ENCODE peak calls at places on chromosomes 11 and 22, in ten cellular contexts. M is T1000; E is activated CD4-positive, alpha-beta T cell treated with anti-CD3 and anti-CD28 coated beads, Interleukin-2, amount 10 ng/mL, durations not matched to agents 7 days and 5 days; T is HS-27A; L is small intestine; J is stimulated activated CD4-positive, alpha-beta T cell treated with anti-CD3 and anti-CD28 coated beads, Interleukin-1b, Interleukin-23, amount 100 ng/mL, for 1 hour; Y is G401; Z is caudate nucleus; O is ELR; B is iris pigment epithelial cell. A is an unnamed sample.

GRCh38 chr22:32396255-32396654 is 15.8 kb downstream of the RTCB start:
- DNase-seq in M (no peak), E (no peak), T (no peak), L (no peak), J (no peak), Y (no peak), Z (no peak), O (no peak), B (no peak), A (no peak)

GRCh38 chr22:37623075-37624016 is 14.7 kb downstream of the GGA1 start:
- DNase-seq in M (peak; percentile 39), E (peak; percentile 79), T (no peak), L (peak; percentile 58), J (peak; percentile 61), Y (peak; percentile 59), Z (peak; percentile 10), O (peak; percentile 68), B (no peak), A (peak; percentile 36)

GRCh38 chr22:22894740-22895731 is 7.4 kb downstream of the IGLL5 start:
- DNase-seq in M (no peak), E (no peak), T (no peak), L (no peak), J (no peak), Y (no peak), Z (no peak), O (no peak), B (no peak), A (no peak)

GRCh38 chr11:85643255-85643654 is 4.5 kb upstream of the TMEM126A start:
- DNase-seq in M (no peak), E (no peak), T (no peak), L (peak; percentile 59), J (no peak), Y (no peak), Z (no peak), O (no peak), B (peak; percentile 11), A (no peak)

GRCh38 chr11:113401718-113402117 is 14.1 kb downstream of the ANKK1 start:
- DNase-seq in M (no peak), E (no peak), T (peak; percentile 15), L (peak; percentile 69), J (no peak), Y (peak; percentile 94), Z (no peak), O (no peak), B (no peak), A (no peak)

GRCh38 chr22:49659281-49659923 is 168.3 kb downstream of the BRD1 start:
- DNase-seq in M (no peak), E (no peak), T (no peak), L (no peak), J (no peak), Y (no peak), Z (no peak), O (no peak), B (no peak), A (no peak)

GRCh38 chr11:132685174-132685611 is 847.1 kb downstream of the OPCML start:
- DNase-seq in M (no peak), E (no peak), T (peak; percentile 23), L (peak; percentile 17), J (no peak), Y (no peak), Z (no peak), O (peak; percentile 84), B (peak; percentile 71), A (peak; percentile 68)

GRCh38 chr11:120912504-120912903 is 111.4 kb upstream of the TBCEL start:
- DNase-seq in M (no peak), E (no peak), T (no peak), L (peak; percentile 35), J (no peak), Y (peak; percentile 17), Z (no peak), O (peak; percentile 52), B (peak; percentile 65), A (peak; percentile 27)

GRCh38 chr11:131904756-131905155 is 534.3 kb downstream of the NTM start:
- DNase-seq in M (no peak), E (no peak), T (no peak), L (no peak), J (no peak), Y (peak; percentile 74), Z (no peak), O (peak; percentile 8), B (peak; percentile 56), A (peak; percentile 96)

GRCh38 chr11:89235976-89236375 is 58.3 kb downstream of the TYR start:
- DNase-seq in M (no peak), E (no peak), T (no peak), L (no peak), J (no peak), Y (no peak), Z (no peak), O (no peak), B (peak; percentile 1), A (peak; percentile 20)

GRCh38 chr11:72229925-72230763 is 5.6 kb downstream of the INPPL1 start:
- DNase-seq in M (no peak), E (no peak), T (no peak), L (no peak), J (no peak), Y (no peak), Z (no peak), O (no peak), B (no peak), A (no peak)

GRCh38 chr22:21443057-21443734 is 24.0 kb upstream of the TMEM191C start:
- DNase-seq in M (no peak), E (peak; percentile 3), T (no peak), L (no peak), J (no peak), Y (no peak), Z (no peak), O (no peak), B (no peak), A (no peak)

GRCh38 chr11:82864268-82864667 is 36.0 kb downstream of the PRCP start:
- DNase-seq in M (no peak), E (peak; percentile 31), T (peak; percentile 43), L (peak; percentile 55), J (no peak), Y (peak; percentile 38), Z (peak; percentile 13), O (peak; percentile 81), B (peak; percentile 83), A (peak; percentile 36)

GRCh38 chr22:30336752-30337460 is 10.2 kb upstream of the TBC1D10A start:
- DNase-seq in M (no peak), E (no peak), T (no peak), L (no peak), J (no peak), Y (peak; percentile 94), Z (no peak), O (no peak), B (no peak), A (no peak)

GRCh38 chr11:59756496-59756840 is 1.3 kb downstream of the STX3 start:
- DNase-seq in M (no peak), E (no peak), T (no peak), L (no peak), J (no peak), Y (peak; percentile 19), Z (no peak), O (peak; percentile 69), B (no peak), A (no peak)

GRCh38 chr11:46055371-46055770 is 65.9 kb downstream of the PHF21A start:
- DNase-seq in M (peak; percentile 44), E (no peak), T (no peak), L (peak; percentile 28), J (no peak), Y (no peak), Z (no peak), O (peak; percentile 52), B (peak; percentile 63), A (peak; percentile 50)

GRCh38 chr11:58615556-58615955 is 6.9 kb upstream of the CNTF start:
- DNase-seq in M (no peak), E (no peak), T (no peak), L (no peak), J (no peak), Y (no peak), Z (no peak), O (no peak), B (no peak), A (no peak)

GRCh38 chr22:46070215-46070721 is 80.1 kb upstream of the PPARA start:
- DNase-seq in M (no peak), E (peak; percentile 26), T (peak; percentile 41), L (peak; percentile 79), J (no peak), Y (no peak), Z (no peak), O (peak; percentile 77), B (peak; percentile 47), A (no peak)

GRCh38 chr11:113034591-113034990 is 73.4 kb downstream of the NCAM1 start:
- DNase-seq in M (no peak), E (no peak), T (no peak), L (no peak), J (no peak), Y (no peak), Z (no peak), O (no peak), B (no peak), A (no peak)

GRCh38 chr11:80632156-80632555 is 1191.3 kb upstream of the TENM4 start:
- DNase-seq in M (no peak), E (no peak), T (no peak), L (no peak), J (no peak), Y (no peak), Z (no peak), O (no peak), B (no peak), A (no peak)

GRCh38 chr11:1280116-1281035 is 29.1 kb downstream of the TOLLIP start:
- DNase-seq in M (no peak), E (no peak), T (no peak), L (no peak), J (no peak), Y (peak; percentile 72), Z (no peak), O (no peak), B (no peak), A (no peak)

GRCh38 chr11:48169259-48169658 is 47.4 kb upstream of the OR4B1 start:
- DNase-seq in M (no peak), E (no peak), T (no peak), L (no peak), J (no peak), Y (no peak), Z (no peak), O (no peak), B (no peak), A (no peak)

GRCh38 chr22:43811777-43812148 is 342 bp downstream of the EFCAB6 start:
- DNase-seq in M (no peak), E (peak; percentile 13), T (no peak), L (peak; percentile 25), J (no peak), Y (no peak), Z (no peak), O (peak; percentile 35), B (peak; percentile 71), A (no peak)

GRCh38 chr22:49368221-49368975 is 459.3 kb downstream of the BRD1 start:
- DNase-seq in M (no peak), E (no peak), T (no peak), L (no peak), J (no peak), Y (no peak), Z (no peak), O (no peak), B (no peak), A (no peak)

GRCh38 chr11:36254739-36255138 is 34.5 kb downstream of the COMMD9 start:
- DNase-seq in M (no peak), E (no peak), T (peak; percentile 58), L (no peak), J (no peak), Y (no peak), Z (no peak), O (peak; percentile 66), B (peak; percentile 75), A (no peak)

GRCh38 chr11:69910519-69911309 is 91.5 kb upstream of the FGF3 start:
- DNase-seq in M (no peak), E (no peak), T (no peak), L (no peak), J (no peak), Y (no peak), Z (no peak), O (no peak), B (no peak), A (no peak)

GRCh38 chr11:67436459-67437081 is 912 bp downstream of the PTPRCAP start:
- DNase-seq in M (no peak), E (peak; percentile 77), T (no peak), L (peak; percentile 46), J (peak; percentile 47), Y (no peak), Z (no peak), O (no peak), B (no peak), A (peak; percentile 11)

GRCh38 chr22:29308791-29309262 is 2.4 kb downstream of the GAS2L1 start:
- DNase-seq in M (peak; percentile 22), E (peak; percentile 53), T (no peak), L (no peak), J (no peak), Y (no peak), Z (no peak), O (peak; percentile 92), B (peak; percentile 73), A (peak; percentile 83)